ENCODE peak calls at places on chromosomes 7 and 10, in seven cellular contexts. D is astrocyte; Q is NCI-H1417; J is lower leg skin; S is H9; Z is stimulated activated CD8-positive, alpha-beta memory T cell treated with anti-CD3 and anti-CD28 coated beads, Interleukin-15, amount 100 ng/mL, for 1 hour; W is RCC 7860. B is an unnamed sample.
A peak's percentile ranks its signal among the peaks of the same experiment; 100 is the strongest.

GRCh38 chr10:25824050-25824449 is 110.0 kb upstream of the MYO3A start:
- DNase-seq in W (no peak), D (no peak), Z (no peak), Q (no peak), J (no peak), S (no peak), B (no peak)

GRCh38 chr7:93232673-93233018 is 480 bp downstream of the VPS50 start:
- DNase-seq in D (no peak), Q (peak; percentile 71), J (no peak), S (no peak), W (no peak), Z (no peak), B (no peak)

GRCh38 chr7:126790763-126791162 is 462.0 kb downstream of the GRM8 start:
- DNase-seq in Z (no peak), W (no peak), Q (peak; percentile 49), S (no peak), D (no peak), J (no peak), B (no peak)

GRCh38 chr7:16084370-16084769 is 337.0 kb downstream of the CRPPA start:
- DNase-seq in J (no peak), W (no peak), Z (no peak), D (peak; percentile 52), S (no peak), Q (peak; percentile 28), B (no peak)

GRCh38 chr10:22690614-22691431 is 23.6 kb downstream of the PIP4K2A start:
- DNase-seq in W (no peak), D (no peak), Q (peak; percentile 55), J (no peak), Z (no peak), S (peak; percentile 55), B (no peak)

GRCh38 chr7:1240296-1240820 is 7.7 kb downstream of the UNCX start:
- DNase-seq in Q (peak; percentile 31), W (no peak), J (no peak), S (no peak), D (no peak), Z (no peak), B (no peak)

GRCh38 chr10:4555920-4556319 is 270.1 kb upstream of the AKR1E2 start:
- DNase-seq in S (no peak), D (no peak), W (no peak), J (no peak), Z (no peak), Q (no peak), B (no peak)

GRCh38 chr7:28505014-28505413 is 92.7 kb downstream of the CREB5 start:
- DNase-seq in J (no peak), W (no peak), Q (no peak), S (no peak), D (no peak), Z (no peak), B (no peak)

GRCh38 chr7:45133352-45133751 is 21.9 kb upstream of the TBRG4 start:
- DNase-seq in W (no peak), S (no peak), Q (no peak), D (no peak), J (no peak), Z (no peak), B (no peak)

B was measured in epithelial cell of proximal tubule.